ENCODE peak calls at places on chromosomes 7 and 10, in four cellular contexts. One of them, this sample, is unnamed.
A peak's percentile ranks its signal among the peaks of the same experiment; 100 is the strongest.

GRCh38 chr10:15585303-15585715 is 134.4 kb downstream of the ITGA8 start:
- DNase-seq in A549: peak; percentile 59
- DNase-seq in amygdala: peak; percentile 20
- DNase-seq in CD4-positive, alpha-beta T cell: no peak
- DNase-seq in this sample: peak; percentile 41

GRCh38 chr7:157004839-157005455 is 5.5 kb downstream of the MNX1 start:
- DNase-seq in A549: no peak
- DNase-seq in amygdala: no peak
- DNase-seq in CD4-positive, alpha-beta T cell: no peak
- DNase-seq in this sample: no peak

GRCh38 chr10:132722391-132722790 is 63.6 kb downstream of the NKX6-2 start:
- DNase-seq in A549: no peak
- DNase-seq in amygdala: no peak
- DNase-seq in CD4-positive, alpha-beta T cell: no peak
- DNase-seq in this sample: no peak

GRCh38 chr10:102230861-102231356 is 4.8 kb downstream of the ELOVL3 start:
- DNase-seq in A549: peak; percentile 60
- DNase-seq in amygdala: peak; percentile 8
- DNase-seq in CD4-positive, alpha-beta T cell: peak; percentile 47
- DNase-seq in this sample: peak; percentile 59

GRCh38 chr10:77293785-77294184 is 343.8 kb downstream of the KCNMA1 start:
- DNase-seq in A549: no peak
- DNase-seq in amygdala: no peak
- DNase-seq in CD4-positive, alpha-beta T cell: no peak
- DNase-seq in this sample: no peak

GRCh38 chr10:122465401-122465800 is 4.0 kb downstream of the HTRA1 start:
- DNase-seq in A549: no peak
- DNase-seq in amygdala: no peak
- DNase-seq in CD4-positive, alpha-beta T cell: no peak
- DNase-seq in this sample: no peak

GRCh38 chr7:99762680-99763327 is 21.2 kb downstream of the CYP3A4 start:
- DNase-seq in A549: no peak
- DNase-seq in amygdala: no peak
- DNase-seq in CD4-positive, alpha-beta T cell: no peak
- DNase-seq in this sample: no peak

GRCh38 chr7:93860261-93860660 is 30.3 kb downstream of the TFPI2 start:
- DNase-seq in A549: no peak
- DNase-seq in amygdala: no peak
- DNase-seq in CD4-positive, alpha-beta T cell: no peak
- DNase-seq in this sample: no peak

GRCh38 chr7:64541438-64542359 is 21.2 kb downstream of the ZNF680 start:
- DNase-seq in A549: no peak
- DNase-seq in amygdala: no peak
- DNase-seq in CD4-positive, alpha-beta T cell: no peak
- DNase-seq in this sample: no peak

GRCh38 chr7:134724606-134725005 is 54.8 kb upstream of the CALD1 start:
- DNase-seq in A549: peak; percentile 55
- DNase-seq in amygdala: no peak
- DNase-seq in CD4-positive, alpha-beta T cell: no peak
- DNase-seq in this sample: no peak

GRCh38 chr7:5332579-5332978 is 49.8 kb downstream of the SLC29A4 start:
- DNase-seq in A549: no peak
- DNase-seq in amygdala: no peak
- DNase-seq in CD4-positive, alpha-beta T cell: no peak
- DNase-seq in this sample: no peak

GRCh38 chr10:45464958-45465567 is 91.0 kb downstream of the ALOX5 start:
- DNase-seq in A549: peak; percentile 62
- DNase-seq in amygdala: peak; percentile 75
- DNase-seq in CD4-positive, alpha-beta T cell: peak; percentile 64
- DNase-seq in this sample: peak; percentile 33

GRCh38 chr10:79004311-79004710 is 64.5 kb upstream of the ZMIZ1 start:
- DNase-seq in A549: no peak
- DNase-seq in amygdala: no peak
- DNase-seq in CD4-positive, alpha-beta T cell: no peak
- DNase-seq in this sample: no peak

GRCh38 chr10:62972103-62972502 is 155.9 kb upstream of the EGR2 start:
- DNase-seq in A549: no peak
- DNase-seq in amygdala: no peak
- DNase-seq in CD4-positive, alpha-beta T cell: no peak
- DNase-seq in this sample: no peak

GRCh38 chr7:48637382-48637781 is 287.0 kb upstream of the CDC14C start:
- DNase-seq in A549: no peak
- DNase-seq in amygdala: no peak
- DNase-seq in CD4-positive, alpha-beta T cell: no peak
- DNase-seq in this sample: no peak

This sample was measured in NCI-H146.